ENCODE peak calls at places on chromosomes 6 and 20, in eight cellular contexts. One of them, this sample, is unnamed.

GRCh38 chr20:21102252-21102609 is 3.9 kb downstream of the LINC00237 start:
- DNase-seq in hippocampal formation: peak
- DNase-seq in HT1080: no peak
- DNase-seq in naive thymus-derived CD8-positive, alpha-beta T cell: no peak
- DNase-seq in colonic mucosa: peak
- DNase-seq in T-helper 9 cell: no peak
- DNase-seq in SK-N-DZ: peak
- DNase-seq in T-helper 1 cell: no peak
- DNase-seq in this sample: no peak

GRCh38 chr20:63177134-63177784 is 38.7 kb downstream of the YTHDF1 start:
- DNase-seq in colonic mucosa: no peak
- DNase-seq in SK-N-DZ: peak
- DNase-seq in naive thymus-derived CD8-positive, alpha-beta T cell: no peak
- DNase-seq in HT1080: no peak
- DNase-seq in T-helper 9 cell: no peak
- DNase-seq in T-helper 1 cell: no peak
- DNase-seq in hippocampal formation: no peak
- DNase-seq in this sample: no peak

GRCh38 chr6:152705327-152705726 is 7.6 kb downstream of the MYCT1 start:
- DNase-seq in SK-N-DZ: no peak
- DNase-seq in naive thymus-derived CD8-positive, alpha-beta T cell: no peak
- DNase-seq in hippocampal formation: no peak
- DNase-seq in T-helper 9 cell: no peak
- DNase-seq in T-helper 1 cell: no peak
- DNase-seq in colonic mucosa: no peak
- DNase-seq in HT1080: no peak
- DNase-seq in this sample: no peak

GRCh38 chr20:14337400-14338171 is at the start of gene FLRT3:
- DNase-seq in hippocampal formation: peak
- DNase-seq in HT1080: peak
- DNase-seq in SK-N-DZ: peak
- DNase-seq in T-helper 1 cell: no peak
- DNase-seq in colonic mucosa: peak
- DNase-seq in T-helper 9 cell: no peak
- DNase-seq in naive thymus-derived CD8-positive, alpha-beta T cell: no peak
- DNase-seq in this sample: no peak

GRCh38 chr6:79949235-79949634 is 1.9 kb upstream of the ELOVL4 start:
- DNase-seq in SK-N-DZ: peak
- DNase-seq in T-helper 1 cell: peak
- DNase-seq in T-helper 9 cell: peak
- DNase-seq in naive thymus-derived CD8-positive, alpha-beta T cell: peak
- DNase-seq in HT1080: peak
- DNase-seq in hippocampal formation: peak
- DNase-seq in colonic mucosa: peak
- DNase-seq in this sample: peak

GRCh38 chr20:20095114-20095872 is 43.0 kb downstream of the CFAP61 start:
- DNase-seq in T-helper 9 cell: no peak
- DNase-seq in T-helper 1 cell: no peak
- DNase-seq in hippocampal formation: no peak
- DNase-seq in naive thymus-derived CD8-positive, alpha-beta T cell: no peak
- DNase-seq in SK-N-DZ: no peak
- DNase-seq in colonic mucosa: no peak
- DNase-seq in HT1080: no peak
- DNase-seq in this sample: no peak

GRCh38 chr20:40771308-40771610 is 82.2 kb upstream of the MAFB start:
- DNase-seq in HT1080: no peak
- DNase-seq in naive thymus-derived CD8-positive, alpha-beta T cell: no peak
- DNase-seq in colonic mucosa: no peak
- DNase-seq in SK-N-DZ: no peak
- DNase-seq in hippocampal formation: no peak
- DNase-seq in T-helper 9 cell: no peak
- DNase-seq in T-helper 1 cell: no peak
- DNase-seq in this sample: no peak

GRCh38 chr6:29628419-29629281 is 4.3 kb downstream of the GABBR1 start:
- DNase-seq in T-helper 9 cell: peak
- DNase-seq in SK-N-DZ: peak
- DNase-seq in hippocampal formation: peak
- DNase-seq in naive thymus-derived CD8-positive, alpha-beta T cell: peak
- DNase-seq in colonic mucosa: peak
- DNase-seq in T-helper 1 cell: peak
- DNase-seq in HT1080: peak
- DNase-seq in this sample: peak

GRCh38 chr6:42502127-42502526 is 50.4 kb upstream of the TRERF1 start:
- DNase-seq in colonic mucosa: no peak
- DNase-seq in T-helper 1 cell: no peak
- DNase-seq in SK-N-DZ: no peak
- DNase-seq in naive thymus-derived CD8-positive, alpha-beta T cell: no peak
- DNase-seq in HT1080: no peak
- DNase-seq in T-helper 9 cell: no peak
- DNase-seq in hippocampal formation: no peak
- DNase-seq in this sample: no peak

GRCh38 chr6:143536866-143537691 is 25.6 kb upstream of the FUCA2 start:
- DNase-seq in naive thymus-derived CD8-positive, alpha-beta T cell: peak
- DNase-seq in hippocampal formation: peak
- DNase-seq in T-helper 9 cell: peak
- DNase-seq in colonic mucosa: peak
- DNase-seq in HT1080: peak
- DNase-seq in T-helper 1 cell: peak
- DNase-seq in SK-N-DZ: peak
- DNase-seq in this sample: peak

GRCh38 chr6:71977860-71978259 is 91.5 kb downstream of the RIMS1 start:
- DNase-seq in T-helper 1 cell: no peak
- DNase-seq in colonic mucosa: no peak
- DNase-seq in hippocampal formation: no peak
- DNase-seq in SK-N-DZ: peak
- DNase-seq in naive thymus-derived CD8-positive, alpha-beta T cell: no peak
- DNase-seq in T-helper 9 cell: no peak
- DNase-seq in HT1080: no peak
- DNase-seq in this sample: no peak

GRCh38 chr20:57350086-57350710 is 857 bp upstream of the RAE1 start:
- DNase-seq in hippocampal formation: no peak
- DNase-seq in naive thymus-derived CD8-positive, alpha-beta T cell: no peak
- DNase-seq in T-helper 9 cell: no peak
- DNase-seq in colonic mucosa: no peak
- DNase-seq in SK-N-DZ: no peak
- DNase-seq in T-helper 1 cell: no peak
- DNase-seq in HT1080: no peak
- DNase-seq in this sample: no peak

GRCh38 chr20:13130100-13130706 is 90.9 kb upstream of the ISM1 start:
- DNase-seq in HT1080: no peak
- DNase-seq in colonic mucosa: no peak
- DNase-seq in T-helper 1 cell: no peak
- DNase-seq in hippocampal formation: no peak
- DNase-seq in T-helper 9 cell: no peak
- DNase-seq in SK-N-DZ: no peak
- DNase-seq in naive thymus-derived CD8-positive, alpha-beta T cell: no peak
- DNase-seq in this sample: no peak

GRCh38 chr6:4085329-4085695 is 6.4 kb upstream of the FAM217A start:
- DNase-seq in naive thymus-derived CD8-positive, alpha-beta T cell: no peak
- DNase-seq in HT1080: peak
- DNase-seq in T-helper 9 cell: no peak
- DNase-seq in hippocampal formation: no peak
- DNase-seq in SK-N-DZ: no peak
- DNase-seq in colonic mucosa: no peak
- DNase-seq in T-helper 1 cell: no peak
- DNase-seq in this sample: no peak

This sample was measured in effector memory CD8-positive, alpha-beta T cell.